ENCODE peak calls at places on chromosome 21, in eight cellular contexts. W is stomach, D is uterus, B is right lobe of liver, U is body of pancreas, I is sigmoid colon, O is ovary, T is tibial nerve. R is an unnamed sample.

GRCh38 chr21:17911628-17912027 is 92.5 kb upstream of the C21orf91 start:
- DNase-seq in W (no peak), D (no peak), B (no peak), U (no peak), I (no peak), O (no peak), T (no peak), R (no peak)

GRCh38 chr21:42061866-42062542 is 9.1 kb upstream of the UMODL1 start:
- DNase-seq in W (no peak), D (no peak), B (no peak), U (no peak), I (no peak), O (no peak), T (no peak), R (no peak)

GRCh38 chr21:34670220-34670961 is 1.6 kb downstream of the CLIC6 start:
- DNase-seq in W (peak; percentile 35), D (no peak), B (no peak), U (no peak), I (no peak), O (peak; percentile 50), T (no peak), R (peak; percentile 27)

GRCh38 chr21:17758703-17759102 is 60.5 kb downstream of the C21orf91 start:
- DNase-seq in W (no peak), D (no peak), B (no peak), U (no peak), I (no peak), O (no peak), T (no peak), R (no peak)

GRCh38 chr21:35229290-35229689 is 180.2 kb upstream of the RUNX1 start:
- DNase-seq in W (no peak), D (no peak), B (no peak), U (no peak), I (no peak), O (no peak), T (no peak), R (no peak)

GRCh38 chr21:42466700-42467612 is 29.1 kb downstream of the RSPH1 start:
- DNase-seq in W (no peak), D (no peak), B (peak; percentile 56), U (peak; percentile 55), I (no peak), O (no peak), T (no peak), R (peak; percentile 30)

GRCh38 chr21:24738063-24738462 is 869.2 kb downstream of the MRPL39 start:
- DNase-seq in W (no peak), D (no peak), B (no peak), U (no peak), I (no peak), O (no peak), T (no peak), R (no peak)

GRCh38 chr21:29578306-29578705 is 279.6 kb downstream of the BACH1 start:
- DNase-seq in W (no peak), D (no peak), B (no peak), U (no peak), I (no peak), O (no peak), T (no peak), R (no peak)

GRCh38 chr21:41032536-41032935 is 135.4 kb upstream of the BACE2 start:
- DNase-seq in W (no peak), D (no peak), B (no peak), U (no peak), I (no peak), O (no peak), T (no peak), R (no peak)

GRCh38 chr21:41283211-41283818 is 33.3 kb upstream of the FAM3B start:
- DNase-seq in W (peak; percentile 49), D (peak; percentile 49), B (peak; percentile 64), U (peak; percentile 67), I (no peak), O (no peak), T (peak; percentile 64), R (peak; percentile 42)

GRCh38 chr21:42991992-42992740 is 17.8 kb downstream of the PKNOX1 start:
- DNase-seq in W (no peak), D (peak; percentile 90), B (no peak), U (peak; percentile 23), I (peak; percentile 96), O (peak; percentile 84), T (no peak), R (peak; percentile 30)

GRCh38 chr21:27290020-27290419 is 323.1 kb upstream of the ADAMTS5 start:
- DNase-seq in W (no peak), D (no peak), B (no peak), U (no peak), I (no peak), O (no peak), T (no peak), R (no peak)

GRCh38 chr21:40902299-40902698 is 55.3 kb upstream of the DSCAM start:
- DNase-seq in W (peak; percentile 52), D (no peak), B (no peak), U (peak; percentile 24), I (no peak), O (no peak), T (no peak), R (peak; percentile 23)

GRCh38 chr21:25005388-25005787 is 601.9 kb downstream of the MRPL39 start:
- DNase-seq in W (no peak), D (no peak), B (no peak), U (no peak), I (no peak), O (no peak), T (no peak), R (no peak)

GRCh38 chr21:42833439-42833815 is 45.9 kb downstream of the WDR4 start:
- DNase-seq in W (peak; percentile 54), D (no peak), B (peak; percentile 46), U (peak; percentile 43), I (no peak), O (no peak), T (no peak), R (no peak)

GRCh38 chr21:39156024-39156423 is 27.2 kb downstream of the PSMG1 start:
- DNase-seq in W (no peak), D (no peak), B (no peak), U (no peak), I (no peak), O (no peak), T (no peak), R (no peak)

GRCh38 chr21:39251326-39251725 is 62.1 kb downstream of the BRWD1 start:
- DNase-seq in W (no peak), D (no peak), B (no peak), U (no peak), I (no peak), O (no peak), T (no peak), R (no peak)

GRCh38 chr21:42572906-42573495 is 59.3 kb downstream of the SLC37A1 start:
- DNase-seq in W (peak; percentile 17), D (no peak), B (peak; percentile 31), U (no peak), I (peak; percentile 37), O (peak; percentile 20), T (no peak), R (no peak)

GRCh38 chr21:35721701-35722100 is 338.6 kb downstream of the SETD4 start:
- DNase-seq in W (no peak), D (no peak), B (no peak), U (no peak), I (no peak), O (no peak), T (no peak), R (no peak)

GRCh38 chr21:34345091-34345871 is 18.5 kb upstream of the KCNE2 start:
- DNase-seq in W (no peak), D (no peak), B (no peak), U (no peak), I (no peak), O (peak; percentile 43), T (no peak), R (no peak)

GRCh38 chr21:36859744-36860501 is 106.5 kb downstream of the HLCS start:
- DNase-seq in W (peak; percentile 72), D (peak; percentile 70), B (peak; percentile 95), U (peak; percentile 92), I (peak; percentile 79), O (peak; percentile 70), T (peak; percentile 57), R (peak; percentile 27)
- TF ChIP-seq POLR2A in W (no peak), D (no peak), B (peak; percentile 90), U (no peak), I (no peak), O (no peak), T (no peak), R (no peak)

GRCh38 chr21:31656199-31657095 is 3.0 kb upstream of the SOD1 start:
- DNase-seq in W (no peak), D (no peak), B (no peak), U (no peak), I (no peak), O (no peak), T (no peak), R (no peak)

GRCh38 chr21:31658053-31658452 is 1.4 kb upstream of the SOD1 start:
- DNase-seq in W (no peak), D (no peak), B (peak; percentile 84), U (no peak), I (no peak), O (peak; percentile 42), T (no peak), R (no peak)

GRCh38 chr21:31663584-31664249 is 4.2 kb downstream of the SOD1 start:
- DNase-seq in W (no peak), D (no peak), B (no peak), U (no peak), I (no peak), O (no peak), T (no peak), R (no peak)

GRCh38 chr21:31659286-31660133 is at the start of gene SOD1:
- DNase-seq in W (peak; percentile 95), D (peak; percentile 92), B (peak; percentile 97), U (peak; percentile 93), I (peak; percentile 97), O (peak; percentile 97), T (peak; percentile 91), R (peak; percentile 94)

GRCh38 chr21:31660134-31660565 is 657 bp downstream of the SOD1 start:
- DNase-seq in W (no peak), D (peak; percentile 34), B (no peak), U (no peak), I (no peak), O (peak; percentile 75), T (no peak), R (peak; percentile 49)
- TF ChIP-seq POLR2A in W (no peak), D (no peak), B (no peak), U (no peak), I (no peak), O (no peak), T (no peak), R (no peak)

GRCh38 chr21:32411366-32412161 is 942 bp upstream of the EVA1C start:
- DNase-seq in W (peak; percentile 97), D (peak; percentile 95), B (peak; percentile 88), U (peak; percentile 93), I (peak; percentile 97), O (peak; percentile 98), T (peak; percentile 90), R (peak; percentile 92)
- TF ChIP-seq POLR2A in W (no peak), D (peak; percentile 91), B (peak; percentile 80), U (peak; percentile 75), I (peak; percentile 75), O (peak; percentile 94), T (peak; percentile 87), R (peak; percentile 59)

GRCh38 chr21:45404726-45405270 is at the start of gene COL18A1:
- DNase-seq in W (peak; percentile 52), D (peak; percentile 72), B (peak; percentile 72), U (peak; percentile 68), I (peak; percentile 85), O (peak; percentile 87), T (no peak), R (peak; percentile 74)
- TF ChIP-seq POLR2A in W (no peak), D (no peak), B (no peak), U (peak; percentile 7), I (no peak), O (peak; percentile 35), T (no peak), R (no peak)